ENCODE peak calls at places on chromosomes 1 and 21, in nine cellular contexts. One of them, this sample, is unnamed.

GRCh38 chr1:5423109-5423508 is 569.1 kb downstream of the NPHP4 start:
- DNase-seq in effector memory CD4-positive, alpha-beta T cell: no peak
- DNase-seq in CD8-positive, alpha-beta memory T cell: peak
- DNase-seq in activated CD4-positive, CD25-positive, alpha-beta regulatory T cell: peak
- DNase-seq in LoVo: peak
- DNase-seq in EL: no peak
- DNase-seq in astrocyte of the cerebellum: no peak
- DNase-seq in T-helper 9 cell: peak
- DNase-seq in activated T-helper 1 cell treated with anti-CD3 and anti-CD28 coated beads, Interleukin-12 subunit alpha, Interleukin-12 subunit beta, Interleukin-2, Interleukin-4 antibody, amounts not matched to agents 30 ng/mL and 10 ng/mL and 1 ng/mL, durations not matched to agents 14 hours and 24 hours and 36 hours: peak
- DNase-seq in this sample: peak

GRCh38 chr1:39328110-39328509 is 123.6 kb downstream of the MACF1 start:
- DNase-seq in effector memory CD4-positive, alpha-beta T cell: no peak
- DNase-seq in CD8-positive, alpha-beta memory T cell: no peak
- DNase-seq in activated CD4-positive, CD25-positive, alpha-beta regulatory T cell: no peak
- DNase-seq in LoVo: no peak
- DNase-seq in EL: no peak
- DNase-seq in astrocyte of the cerebellum: no peak
- DNase-seq in T-helper 9 cell: no peak
- DNase-seq in activated T-helper 1 cell treated with anti-CD3 and anti-CD28 coated beads, Interleukin-12 subunit alpha, Interleukin-12 subunit beta, Interleukin-2, Interleukin-4 antibody, amounts not matched to agents 30 ng/mL and 10 ng/mL and 1 ng/mL, durations not matched to agents 14 hours and 24 hours and 36 hours: no peak
- DNase-seq in this sample: no peak

GRCh38 chr1:230167419-230167852 is 100.4 kb downstream of the GALNT2 start:
- DNase-seq in effector memory CD4-positive, alpha-beta T cell: no peak
- DNase-seq in CD8-positive, alpha-beta memory T cell: peak
- DNase-seq in activated CD4-positive, CD25-positive, alpha-beta regulatory T cell: no peak
- DNase-seq in LoVo: peak
- DNase-seq in EL: peak
- DNase-seq in astrocyte of the cerebellum: no peak
- DNase-seq in T-helper 9 cell: no peak
- DNase-seq in activated T-helper 1 cell treated with anti-CD3 and anti-CD28 coated beads, Interleukin-12 subunit alpha, Interleukin-12 subunit beta, Interleukin-2, Interleukin-4 antibody, amounts not matched to agents 30 ng/mL and 10 ng/mL and 1 ng/mL, durations not matched to agents 14 hours and 24 hours and 36 hours: peak
- DNase-seq in this sample: peak

GRCh38 chr1:58874757-58875755 is 91.2 kb upstream of the JUN start:
- DNase-seq in effector memory CD4-positive, alpha-beta T cell: no peak
- DNase-seq in CD8-positive, alpha-beta memory T cell: no peak
- DNase-seq in activated CD4-positive, CD25-positive, alpha-beta regulatory T cell: no peak
- DNase-seq in LoVo: no peak
- DNase-seq in EL: no peak
- DNase-seq in astrocyte of the cerebellum: peak
- DNase-seq in T-helper 9 cell: no peak
- DNase-seq in activated T-helper 1 cell treated with anti-CD3 and anti-CD28 coated beads, Interleukin-12 subunit alpha, Interleukin-12 subunit beta, Interleukin-2, Interleukin-4 antibody, amounts not matched to agents 30 ng/mL and 10 ng/mL and 1 ng/mL, durations not matched to agents 14 hours and 24 hours and 36 hours: no peak
- DNase-seq in this sample: no peak

GRCh38 chr1:231039161-231040018 is 664 bp downstream of the FAM89A start:
- DNase-seq in effector memory CD4-positive, alpha-beta T cell: no peak
- DNase-seq in CD8-positive, alpha-beta memory T cell: peak
- DNase-seq in activated CD4-positive, CD25-positive, alpha-beta regulatory T cell: no peak
- DNase-seq in LoVo: peak
- DNase-seq in EL: peak
- DNase-seq in astrocyte of the cerebellum: no peak
- DNase-seq in T-helper 9 cell: peak
- DNase-seq in activated T-helper 1 cell treated with anti-CD3 and anti-CD28 coated beads, Interleukin-12 subunit alpha, Interleukin-12 subunit beta, Interleukin-2, Interleukin-4 antibody, amounts not matched to agents 30 ng/mL and 10 ng/mL and 1 ng/mL, durations not matched to agents 14 hours and 24 hours and 36 hours: peak
- DNase-seq in this sample: peak

GRCh38 chr1:229991724-229992333 is 75.2 kb upstream of the GALNT2 start:
- DNase-seq in effector memory CD4-positive, alpha-beta T cell: no peak
- DNase-seq in CD8-positive, alpha-beta memory T cell: no peak
- DNase-seq in activated CD4-positive, CD25-positive, alpha-beta regulatory T cell: no peak
- DNase-seq in LoVo: no peak
- DNase-seq in EL: no peak
- DNase-seq in astrocyte of the cerebellum: no peak
- DNase-seq in T-helper 9 cell: no peak
- DNase-seq in activated T-helper 1 cell treated with anti-CD3 and anti-CD28 coated beads, Interleukin-12 subunit alpha, Interleukin-12 subunit beta, Interleukin-2, Interleukin-4 antibody, amounts not matched to agents 30 ng/mL and 10 ng/mL and 1 ng/mL, durations not matched to agents 14 hours and 24 hours and 36 hours: no peak
- DNase-seq in this sample: no peak

GRCh38 chr1:207962716-207963428 is 51.9 kb upstream of the CD34 start:
- DNase-seq in effector memory CD4-positive, alpha-beta T cell: no peak
- DNase-seq in CD8-positive, alpha-beta memory T cell: no peak
- DNase-seq in activated CD4-positive, CD25-positive, alpha-beta regulatory T cell: no peak
- DNase-seq in LoVo: no peak
- DNase-seq in EL: peak
- DNase-seq in astrocyte of the cerebellum: no peak
- DNase-seq in T-helper 9 cell: no peak
- DNase-seq in activated T-helper 1 cell treated with anti-CD3 and anti-CD28 coated beads, Interleukin-12 subunit alpha, Interleukin-12 subunit beta, Interleukin-2, Interleukin-4 antibody, amounts not matched to agents 30 ng/mL and 10 ng/mL and 1 ng/mL, durations not matched to agents 14 hours and 24 hours and 36 hours: no peak
- DNase-seq in this sample: no peak

GRCh38 chr1:60621524-60621923 is 460.8 kb upstream of the NFIA start:
- DNase-seq in effector memory CD4-positive, alpha-beta T cell: no peak
- DNase-seq in CD8-positive, alpha-beta memory T cell: no peak
- DNase-seq in activated CD4-positive, CD25-positive, alpha-beta regulatory T cell: no peak
- DNase-seq in LoVo: no peak
- DNase-seq in EL: no peak
- DNase-seq in astrocyte of the cerebellum: peak
- DNase-seq in T-helper 9 cell: no peak
- DNase-seq in activated T-helper 1 cell treated with anti-CD3 and anti-CD28 coated beads, Interleukin-12 subunit alpha, Interleukin-12 subunit beta, Interleukin-2, Interleukin-4 antibody, amounts not matched to agents 30 ng/mL and 10 ng/mL and 1 ng/mL, durations not matched to agents 14 hours and 24 hours and 36 hours: no peak
- DNase-seq in this sample: no peak

GRCh38 chr1:33018112-33018511 is 18.6 kb downstream of the AK2 start:
- DNase-seq in effector memory CD4-positive, alpha-beta T cell: no peak
- DNase-seq in CD8-positive, alpha-beta memory T cell: no peak
- DNase-seq in activated CD4-positive, CD25-positive, alpha-beta regulatory T cell: no peak
- DNase-seq in LoVo: no peak
- DNase-seq in EL: no peak
- DNase-seq in astrocyte of the cerebellum: no peak
- DNase-seq in T-helper 9 cell: no peak
- DNase-seq in activated T-helper 1 cell treated with anti-CD3 and anti-CD28 coated beads, Interleukin-12 subunit alpha, Interleukin-12 subunit beta, Interleukin-2, Interleukin-4 antibody, amounts not matched to agents 30 ng/mL and 10 ng/mL and 1 ng/mL, durations not matched to agents 14 hours and 24 hours and 36 hours: no peak
- DNase-seq in this sample: no peak

GRCh38 chr1:50295553-50295952 is 127.7 kb downstream of the DMRTA2 start:
- DNase-seq in effector memory CD4-positive, alpha-beta T cell: no peak
- DNase-seq in CD8-positive, alpha-beta memory T cell: no peak
- DNase-seq in activated CD4-positive, CD25-positive, alpha-beta regulatory T cell: no peak
- DNase-seq in LoVo: no peak
- DNase-seq in EL: no peak
- DNase-seq in astrocyte of the cerebellum: no peak
- DNase-seq in T-helper 9 cell: no peak
- DNase-seq in activated T-helper 1 cell treated with anti-CD3 and anti-CD28 coated beads, Interleukin-12 subunit alpha, Interleukin-12 subunit beta, Interleukin-2, Interleukin-4 antibody, amounts not matched to agents 30 ng/mL and 10 ng/mL and 1 ng/mL, durations not matched to agents 14 hours and 24 hours and 36 hours: no peak
- DNase-seq in this sample: no peak

GRCh38 chr1:85449356-85449755 is 15.6 kb downstream of the DDAH1 start:
- DNase-seq in effector memory CD4-positive, alpha-beta T cell: no peak
- DNase-seq in CD8-positive, alpha-beta memory T cell: no peak
- DNase-seq in activated CD4-positive, CD25-positive, alpha-beta regulatory T cell: no peak
- DNase-seq in LoVo: no peak
- DNase-seq in EL: no peak
- DNase-seq in astrocyte of the cerebellum: no peak
- DNase-seq in T-helper 9 cell: no peak
- DNase-seq in activated T-helper 1 cell treated with anti-CD3 and anti-CD28 coated beads, Interleukin-12 subunit alpha, Interleukin-12 subunit beta, Interleukin-2, Interleukin-4 antibody, amounts not matched to agents 30 ng/mL and 10 ng/mL and 1 ng/mL, durations not matched to agents 14 hours and 24 hours and 36 hours: no peak
- DNase-seq in this sample: no peak

GRCh38 chr1:9901148-9902059 is 8.7 kb downstream of the CTNNBIP1 start:
- DNase-seq in effector memory CD4-positive, alpha-beta T cell: no peak
- DNase-seq in CD8-positive, alpha-beta memory T cell: no peak
- DNase-seq in activated CD4-positive, CD25-positive, alpha-beta regulatory T cell: no peak
- DNase-seq in LoVo: no peak
- DNase-seq in EL: no peak
- DNase-seq in astrocyte of the cerebellum: no peak
- DNase-seq in T-helper 9 cell: no peak
- DNase-seq in activated T-helper 1 cell treated with anti-CD3 and anti-CD28 coated beads, Interleukin-12 subunit alpha, Interleukin-12 subunit beta, Interleukin-2, Interleukin-4 antibody, amounts not matched to agents 30 ng/mL and 10 ng/mL and 1 ng/mL, durations not matched to agents 14 hours and 24 hours and 36 hours: no peak
- DNase-seq in this sample: no peak

GRCh38 chr1:92536593-92537332 is 50.0 kb upstream of the GFI1 start:
- DNase-seq in effector memory CD4-positive, alpha-beta T cell: no peak
- DNase-seq in CD8-positive, alpha-beta memory T cell: no peak
- DNase-seq in activated CD4-positive, CD25-positive, alpha-beta regulatory T cell: no peak
- DNase-seq in LoVo: peak
- DNase-seq in EL: peak
- DNase-seq in astrocyte of the cerebellum: no peak
- DNase-seq in T-helper 9 cell: no peak
- DNase-seq in activated T-helper 1 cell treated with anti-CD3 and anti-CD28 coated beads, Interleukin-12 subunit alpha, Interleukin-12 subunit beta, Interleukin-2, Interleukin-4 antibody, amounts not matched to agents 30 ng/mL and 10 ng/mL and 1 ng/mL, durations not matched to agents 14 hours and 24 hours and 36 hours: peak
- DNase-seq in this sample: no peak

GRCh38 chr1:100927276-100927675 is 31.4 kb downstream of the SLC30A7 start:
- DNase-seq in effector memory CD4-positive, alpha-beta T cell: peak
- DNase-seq in CD8-positive, alpha-beta memory T cell: peak
- DNase-seq in activated CD4-positive, CD25-positive, alpha-beta regulatory T cell: no peak
- DNase-seq in LoVo: no peak
- DNase-seq in EL: no peak
- DNase-seq in astrocyte of the cerebellum: no peak
- DNase-seq in T-helper 9 cell: no peak
- DNase-seq in activated T-helper 1 cell treated with anti-CD3 and anti-CD28 coated beads, Interleukin-12 subunit alpha, Interleukin-12 subunit beta, Interleukin-2, Interleukin-4 antibody, amounts not matched to agents 30 ng/mL and 10 ng/mL and 1 ng/mL, durations not matched to agents 14 hours and 24 hours and 36 hours: peak
- DNase-seq in this sample: peak

GRCh38 chr21:44998086-44998620 is 58.3 kb downstream of the SLX9 start:
- DNase-seq in effector memory CD4-positive, alpha-beta T cell: no peak
- DNase-seq in CD8-positive, alpha-beta memory T cell: no peak
- DNase-seq in activated CD4-positive, CD25-positive, alpha-beta regulatory T cell: no peak
- DNase-seq in LoVo: no peak
- DNase-seq in EL: no peak
- DNase-seq in astrocyte of the cerebellum: no peak
- DNase-seq in T-helper 9 cell: no peak
- DNase-seq in activated T-helper 1 cell treated with anti-CD3 and anti-CD28 coated beads, Interleukin-12 subunit alpha, Interleukin-12 subunit beta, Interleukin-2, Interleukin-4 antibody, amounts not matched to agents 30 ng/mL and 10 ng/mL and 1 ng/mL, durations not matched to agents 14 hours and 24 hours and 36 hours: no peak
- DNase-seq in this sample: no peak

GRCh38 chr1:9589719-9590157 is 1.0 kb downstream of the TMEM201 start:
- DNase-seq in effector memory CD4-positive, alpha-beta T cell: no peak
- DNase-seq in CD8-positive, alpha-beta memory T cell: no peak
- DNase-seq in activated CD4-positive, CD25-positive, alpha-beta regulatory T cell: no peak
- DNase-seq in LoVo: peak
- DNase-seq in EL: peak
- DNase-seq in astrocyte of the cerebellum: no peak
- DNase-seq in T-helper 9 cell: no peak
- DNase-seq in activated T-helper 1 cell treated with anti-CD3 and anti-CD28 coated beads, Interleukin-12 subunit alpha, Interleukin-12 subunit beta, Interleukin-2, Interleukin-4 antibody, amounts not matched to agents 30 ng/mL and 10 ng/mL and 1 ng/mL, durations not matched to agents 14 hours and 24 hours and 36 hours: no peak
- DNase-seq in this sample: no peak

GRCh38 chr21:28397040-28397439 is 595.6 kb downstream of the LTN1 start:
- DNase-seq in effector memory CD4-positive, alpha-beta T cell: no peak
- DNase-seq in CD8-positive, alpha-beta memory T cell: no peak
- DNase-seq in activated CD4-positive, CD25-positive, alpha-beta regulatory T cell: no peak
- DNase-seq in LoVo: no peak
- DNase-seq in EL: no peak
- DNase-seq in astrocyte of the cerebellum: no peak
- DNase-seq in T-helper 9 cell: no peak
- DNase-seq in activated T-helper 1 cell treated with anti-CD3 and anti-CD28 coated beads, Interleukin-12 subunit alpha, Interleukin-12 subunit beta, Interleukin-2, Interleukin-4 antibody, amounts not matched to agents 30 ng/mL and 10 ng/mL and 1 ng/mL, durations not matched to agents 14 hours and 24 hours and 36 hours: no peak
- DNase-seq in this sample: no peak

GRCh38 chr1:27109103-27109822 is 45.7 kb downstream of the SLC9A1 start:
- DNase-seq in effector memory CD4-positive, alpha-beta T cell: no peak
- DNase-seq in CD8-positive, alpha-beta memory T cell: no peak
- DNase-seq in activated CD4-positive, CD25-positive, alpha-beta regulatory T cell: no peak
- DNase-seq in LoVo: no peak
- DNase-seq in EL: peak
- DNase-seq in astrocyte of the cerebellum: no peak
- DNase-seq in T-helper 9 cell: no peak
- DNase-seq in activated T-helper 1 cell treated with anti-CD3 and anti-CD28 coated beads, Interleukin-12 subunit alpha, Interleukin-12 subunit beta, Interleukin-2, Interleukin-4 antibody, amounts not matched to agents 30 ng/mL and 10 ng/mL and 1 ng/mL, durations not matched to agents 14 hours and 24 hours and 36 hours: no peak
- DNase-seq in this sample: no peak

GRCh38 chr1:213070399-213070798 is 19.4 kb downstream of the RPS6KC1 start:
- DNase-seq in effector memory CD4-positive, alpha-beta T cell: no peak
- DNase-seq in CD8-positive, alpha-beta memory T cell: no peak
- DNase-seq in activated CD4-positive, CD25-positive, alpha-beta regulatory T cell: no peak
- DNase-seq in LoVo: no peak
- DNase-seq in EL: peak
- DNase-seq in astrocyte of the cerebellum: peak
- DNase-seq in T-helper 9 cell: no peak
- DNase-seq in activated T-helper 1 cell treated with anti-CD3 and anti-CD28 coated beads, Interleukin-12 subunit alpha, Interleukin-12 subunit beta, Interleukin-2, Interleukin-4 antibody, amounts not matched to agents 30 ng/mL and 10 ng/mL and 1 ng/mL, durations not matched to agents 14 hours and 24 hours and 36 hours: peak
- DNase-seq in this sample: no peak

GRCh38 chr1:94027735-94028515 is 93.0 kb downstream of the ABCA4 start:
- DNase-seq in effector memory CD4-positive, alpha-beta T cell: no peak
- DNase-seq in CD8-positive, alpha-beta memory T cell: no peak
- DNase-seq in activated CD4-positive, CD25-positive, alpha-beta regulatory T cell: no peak
- DNase-seq in LoVo: no peak
- DNase-seq in EL: no peak
- DNase-seq in astrocyte of the cerebellum: no peak
- DNase-seq in T-helper 9 cell: no peak
- DNase-seq in activated T-helper 1 cell treated with anti-CD3 and anti-CD28 coated beads, Interleukin-12 subunit alpha, Interleukin-12 subunit beta, Interleukin-2, Interleukin-4 antibody, amounts not matched to agents 30 ng/mL and 10 ng/mL and 1 ng/mL, durations not matched to agents 14 hours and 24 hours and 36 hours: no peak
- DNase-seq in this sample: no peak

GRCh38 chr1:112619518-112620458 is at the start of gene CAPZA1:
- DNase-seq in effector memory CD4-positive, alpha-beta T cell: peak
- DNase-seq in CD8-positive, alpha-beta memory T cell: peak
- DNase-seq in activated CD4-positive, CD25-positive, alpha-beta regulatory T cell: peak
- DNase-seq in LoVo: peak
- DNase-seq in EL: peak
- DNase-seq in astrocyte of the cerebellum: peak
- DNase-seq in T-helper 9 cell: peak
- DNase-seq in activated T-helper 1 cell treated with anti-CD3 and anti-CD28 coated beads, Interleukin-12 subunit alpha, Interleukin-12 subunit beta, Interleukin-2, Interleukin-4 antibody, amounts not matched to agents 30 ng/mL and 10 ng/mL and 1 ng/mL, durations not matched to agents 14 hours and 24 hours and 36 hours: peak
- DNase-seq in this sample: peak

GRCh38 chr1:237186733-237187132 is 144.7 kb downstream of the RYR2 start:
- DNase-seq in effector memory CD4-positive, alpha-beta T cell: no peak
- DNase-seq in CD8-positive, alpha-beta memory T cell: no peak
- DNase-seq in activated CD4-positive, CD25-positive, alpha-beta regulatory T cell: no peak
- DNase-seq in LoVo: no peak
- DNase-seq in EL: no peak
- DNase-seq in astrocyte of the cerebellum: no peak
- DNase-seq in T-helper 9 cell: no peak
- DNase-seq in activated T-helper 1 cell treated with anti-CD3 and anti-CD28 coated beads, Interleukin-12 subunit alpha, Interleukin-12 subunit beta, Interleukin-2, Interleukin-4 antibody, amounts not matched to agents 30 ng/mL and 10 ng/mL and 1 ng/mL, durations not matched to agents 14 hours and 24 hours and 36 hours: no peak
- DNase-seq in this sample: no peak

GRCh38 chr1:156673387-156674121 is 3.7 kb downstream of the NES start:
- DNase-seq in effector memory CD4-positive, alpha-beta T cell: no peak
- DNase-seq in CD8-positive, alpha-beta memory T cell: no peak
- DNase-seq in activated CD4-positive, CD25-positive, alpha-beta regulatory T cell: no peak
- DNase-seq in LoVo: no peak
- DNase-seq in EL: peak
- DNase-seq in astrocyte of the cerebellum: no peak
- DNase-seq in T-helper 9 cell: no peak
- DNase-seq in activated T-helper 1 cell treated with anti-CD3 and anti-CD28 coated beads, Interleukin-12 subunit alpha, Interleukin-12 subunit beta, Interleukin-2, Interleukin-4 antibody, amounts not matched to agents 30 ng/mL and 10 ng/mL and 1 ng/mL, durations not matched to agents 14 hours and 24 hours and 36 hours: no peak
- DNase-seq in this sample: no peak

GRCh38 chr1:246165826-246166709 is 341.0 kb downstream of the SMYD3 start:
- DNase-seq in effector memory CD4-positive, alpha-beta T cell: no peak
- DNase-seq in CD8-positive, alpha-beta memory T cell: no peak
- DNase-seq in activated CD4-positive, CD25-positive, alpha-beta regulatory T cell: no peak
- DNase-seq in LoVo: no peak
- DNase-seq in EL: no peak
- DNase-seq in astrocyte of the cerebellum: no peak
- DNase-seq in T-helper 9 cell: no peak
- DNase-seq in activated T-helper 1 cell treated with anti-CD3 and anti-CD28 coated beads, Interleukin-12 subunit alpha, Interleukin-12 subunit beta, Interleukin-2, Interleukin-4 antibody, amounts not matched to agents 30 ng/mL and 10 ng/mL and 1 ng/mL, durations not matched to agents 14 hours and 24 hours and 36 hours: no peak
- DNase-seq in this sample: no peak

GRCh38 chr1:118154220-118154619 is 30.8 kb downstream of the SPAG17 start:
- DNase-seq in effector memory CD4-positive, alpha-beta T cell: no peak
- DNase-seq in CD8-positive, alpha-beta memory T cell: no peak
- DNase-seq in activated CD4-positive, CD25-positive, alpha-beta regulatory T cell: no peak
- DNase-seq in LoVo: no peak
- DNase-seq in EL: no peak
- DNase-seq in astrocyte of the cerebellum: no peak
- DNase-seq in T-helper 9 cell: no peak
- DNase-seq in activated T-helper 1 cell treated with anti-CD3 and anti-CD28 coated beads, Interleukin-12 subunit alpha, Interleukin-12 subunit beta, Interleukin-2, Interleukin-4 antibody, amounts not matched to agents 30 ng/mL and 10 ng/mL and 1 ng/mL, durations not matched to agents 14 hours and 24 hours and 36 hours: no peak
- DNase-seq in this sample: no peak

GRCh38 chr1:227891223-227891954 is 56.3 kb downstream of the WNT9A start:
- DNase-seq in effector memory CD4-positive, alpha-beta T cell: no peak
- DNase-seq in CD8-positive, alpha-beta memory T cell: peak
- DNase-seq in activated CD4-positive, CD25-positive, alpha-beta regulatory T cell: no peak
- DNase-seq in LoVo: no peak
- DNase-seq in EL: no peak
- DNase-seq in astrocyte of the cerebellum: no peak
- DNase-seq in T-helper 9 cell: no peak
- DNase-seq in activated T-helper 1 cell treated with anti-CD3 and anti-CD28 coated beads, Interleukin-12 subunit alpha, Interleukin-12 subunit beta, Interleukin-2, Interleukin-4 antibody, amounts not matched to agents 30 ng/mL and 10 ng/mL and 1 ng/mL, durations not matched to agents 14 hours and 24 hours and 36 hours: no peak
- DNase-seq in this sample: no peak

GRCh38 chr1:7516341-7516740 is 254.8 kb upstream of the VAMP3 start:
- DNase-seq in effector memory CD4-positive, alpha-beta T cell: no peak
- DNase-seq in CD8-positive, alpha-beta memory T cell: no peak
- DNase-seq in activated CD4-positive, CD25-positive, alpha-beta regulatory T cell: no peak
- DNase-seq in LoVo: no peak
- DNase-seq in EL: peak
- DNase-seq in astrocyte of the cerebellum: no peak
- DNase-seq in T-helper 9 cell: no peak
- DNase-seq in activated T-helper 1 cell treated with anti-CD3 and anti-CD28 coated beads, Interleukin-12 subunit alpha, Interleukin-12 subunit beta, Interleukin-2, Interleukin-4 antibody, amounts not matched to agents 30 ng/mL and 10 ng/mL and 1 ng/mL, durations not matched to agents 14 hours and 24 hours and 36 hours: no peak
- DNase-seq in this sample: no peak

GRCh38 chr1:214067853-214068703 is 80.3 kb downstream of the PROX1 start:
- DNase-seq in effector memory CD4-positive, alpha-beta T cell: no peak
- DNase-seq in CD8-positive, alpha-beta memory T cell: no peak
- DNase-seq in activated CD4-positive, CD25-positive, alpha-beta regulatory T cell: no peak
- DNase-seq in LoVo: no peak
- DNase-seq in EL: no peak
- DNase-seq in astrocyte of the cerebellum: no peak
- DNase-seq in T-helper 9 cell: no peak
- DNase-seq in activated T-helper 1 cell treated with anti-CD3 and anti-CD28 coated beads, Interleukin-12 subunit alpha, Interleukin-12 subunit beta, Interleukin-2, Interleukin-4 antibody, amounts not matched to agents 30 ng/mL and 10 ng/mL and 1 ng/mL, durations not matched to agents 14 hours and 24 hours and 36 hours: no peak
- DNase-seq in this sample: no peak

GRCh38 chr21:34075099-34075425 is 1.7 kb downstream of the MRPS6 start:
- DNase-seq in effector memory CD4-positive, alpha-beta T cell: no peak
- DNase-seq in CD8-positive, alpha-beta memory T cell: no peak
- DNase-seq in activated CD4-positive, CD25-positive, alpha-beta regulatory T cell: no peak
- DNase-seq in LoVo: no peak
- DNase-seq in EL: no peak
- DNase-seq in astrocyte of the cerebellum: no peak
- DNase-seq in T-helper 9 cell: no peak
- DNase-seq in activated T-helper 1 cell treated with anti-CD3 and anti-CD28 coated beads, Interleukin-12 subunit alpha, Interleukin-12 subunit beta, Interleukin-2, Interleukin-4 antibody, amounts not matched to agents 30 ng/mL and 10 ng/mL and 1 ng/mL, durations not matched to agents 14 hours and 24 hours and 36 hours: no peak
- DNase-seq in this sample: no peak

GRCh38 chr1:54010415-54011117 is 7.4 kb downstream of the LDLRAD1 start:
- DNase-seq in effector memory CD4-positive, alpha-beta T cell: no peak
- DNase-seq in CD8-positive, alpha-beta memory T cell: no peak
- DNase-seq in activated CD4-positive, CD25-positive, alpha-beta regulatory T cell: no peak
- DNase-seq in LoVo: no peak
- DNase-seq in EL: no peak
- DNase-seq in astrocyte of the cerebellum: no peak
- DNase-seq in T-helper 9 cell: no peak
- DNase-seq in activated T-helper 1 cell treated with anti-CD3 and anti-CD28 coated beads, Interleukin-12 subunit alpha, Interleukin-12 subunit beta, Interleukin-2, Interleukin-4 antibody, amounts not matched to agents 30 ng/mL and 10 ng/mL and 1 ng/mL, durations not matched to agents 14 hours and 24 hours and 36 hours: no peak
- DNase-seq in this sample: no peak

GRCh38 chr1:20371883-20372282 is 81.2 kb downstream of the VWA5B1 start:
- DNase-seq in effector memory CD4-positive, alpha-beta T cell: no peak
- DNase-seq in CD8-positive, alpha-beta memory T cell: no peak
- DNase-seq in activated CD4-positive, CD25-positive, alpha-beta regulatory T cell: no peak
- DNase-seq in LoVo: no peak
- DNase-seq in EL: peak
- DNase-seq in astrocyte of the cerebellum: no peak
- DNase-seq in T-helper 9 cell: no peak
- DNase-seq in activated T-helper 1 cell treated with anti-CD3 and anti-CD28 coated beads, Interleukin-12 subunit alpha, Interleukin-12 subunit beta, Interleukin-2, Interleukin-4 antibody, amounts not matched to agents 30 ng/mL and 10 ng/mL and 1 ng/mL, durations not matched to agents 14 hours and 24 hours and 36 hours: no peak
- DNase-seq in this sample: no peak